ENCODE peak calls at places on chromosomes 5 and 9, in nine cellular contexts. X is OCI-LY7, P is GM23338, F is neural progenitor cell, S is IMR-90, Y is A549, M is PC-3, G is mesendoderm, R is GM12878. U is an unnamed sample.
A peak's percentile ranks its signal among the peaks of the same experiment; 100 is the strongest.

GRCh38 chr5:82106207-82106606 is 134.4 kb downstream of the ATG10 start:
- DNase-seq in G (peak; percentile 13), S (peak; percentile 32), P (peak; percentile 18), Y (no peak), M (no peak), F (no peak), X (no peak), R (no peak), U (peak; percentile 62)

GRCh38 chr5:35634326-35634725 is 16.7 kb downstream of the SPEF2 start:
- DNase-seq in S (no peak), P (no peak), F (no peak), G (no peak), M (no peak), X (no peak), Y (no peak), R (no peak), U (no peak)

GRCh38 chr5:174371600-174372094 is 326.1 kb downstream of the NSG2 start:
- DNase-seq in R (no peak), S (no peak), P (no peak), F (no peak), M (peak; percentile 90), X (no peak), Y (peak; percentile 28), G (no peak), U (no peak)

GRCh38 chr5:66931651-66932050 is 264.9 kb downstream of the CD180 start:
- DNase-seq in P (no peak), S (no peak), R (no peak), M (no peak), X (no peak), G (no peak), Y (no peak), F (no peak), U (no peak)

GRCh38 chr9:89986190-89986589 is 381.4 kb downstream of the GADD45G start:
- DNase-seq in P (no peak), G (no peak), X (no peak), Y (no peak), S (no peak), R (no peak), F (no peak), M (no peak), U (no peak)

GRCh38 chr9:2298217-2298616 is 283.1 kb downstream of the SMARCA2 start:
- DNase-seq in S (no peak), R (no peak), M (no peak), X (no peak), F (no peak), G (no peak), Y (no peak), P (no peak), U (no peak)

GRCh38 chr5:1312206-1312605 is 17.3 kb upstream of the TERT start:
- DNase-seq in Y (no peak), R (no peak), M (no peak), S (no peak), P (no peak), X (peak; percentile 46), G (no peak), F (no peak), U (no peak)

GRCh38 chr5:963310-963672 is 45.3 kb upstream of the NKD2 start:
- DNase-seq in P (no peak), G (no peak), Y (no peak), R (no peak), F (no peak), M (no peak), X (no peak), S (no peak), U (no peak)

GRCh38 chr9:36204906-36205547 is 14.3 kb downstream of the CLTA start:
- DNase-seq in G (peak; percentile 76), S (no peak), Y (peak; percentile 59), M (no peak), R (no peak), X (no peak), F (peak; percentile 35), P (peak; percentile 57), U (no peak)

GRCh38 chr5:76133967-76134366 is 50.8 kb downstream of the SV2C start:
- DNase-seq in S (no peak), F (no peak), M (no peak), X (no peak), R (no peak), G (no peak), P (no peak), Y (no peak), U (no peak)

GRCh38 chr5:151079838-151080619 is 805 bp downstream of the TNIP1 start:
- DNase-seq in P (no peak), X (no peak), G (no peak), S (peak; percentile 82), F (no peak), R (no peak), Y (peak; percentile 58), M (peak; percentile 77), U (peak; percentile 88)

GRCh38 chr5:12177225-12177624 is 273.0 kb upstream of the CTNND2 start:
- DNase-seq in R (no peak), P (no peak), S (no peak), Y (no peak), M (peak; percentile 17), F (no peak), X (no peak), G (no peak), U (no peak)

GRCh38 chr9:30075451-30076199 is 2308.8 kb upstream of the ACO1 start:
- DNase-seq in M (peak; percentile 80), S (no peak), P (no peak), G (peak; percentile 60), R (peak; percentile 89), X (no peak), F (no peak), Y (peak; percentile 21), U (peak; percentile 83)

GRCh38 chr5:56078675-56079500 is 84.1 kb upstream of the IL6ST start:
- DNase-seq in F (no peak), X (no peak), S (peak; percentile 41), M (no peak), G (no peak), P (no peak), Y (no peak), R (no peak), U (no peak)

GRCh38 chr9:71719088-71719487 is 49.2 kb downstream of the CEMIP2 start:
- DNase-seq in S (no peak), G (no peak), F (no peak), P (no peak), Y (no peak), X (no peak), R (no peak), M (no peak), U (no peak)

GRCh38 chr5:38845555-38846378 is at the start of gene OSMR:
- DNase-seq in P (peak; percentile 73), M (peak; percentile 98), X (no peak), F (peak; percentile 72), S (peak; percentile 98), G (peak; percentile 71), Y (peak; percentile 96), R (no peak), U (peak; percentile 98)

GRCh38 chr5:72096602-72097205 is 10.6 kb upstream of the MAP1B start:
- DNase-seq in P (no peak), M (no peak), S (no peak), X (no peak), Y (no peak), G (no peak), F (no peak), R (no peak), U (peak; percentile 25)
- H3K4me2 ChIP-seq in P (no peak overlapping the region), M (no peak overlapping the region), S (no peak overlapping the region), X (no peak overlapping the region), Y (no peak overlapping the region), G (no peak overlapping the region), F (no peak overlapping the region), R (no peak overlapping the region), U (no peak overlapping the region)

GRCh38 chr5:10863763-10864383 is 102.8 kb upstream of the DAP start:
- DNase-seq in Y (peak; percentile 56), G (peak; percentile 80), M (peak; percentile 88), P (peak; percentile 84), X (peak; percentile 59), R (peak; percentile 8), S (peak; percentile 36), F (peak; percentile 65), U (peak; percentile 17)

GRCh38 chr5:10867408-10868303 is 106.6 kb upstream of the DAP start:
- DNase-seq in M (no peak), P (no peak), X (no peak), G (no peak), Y (no peak), S (no peak), F (no peak), R (no peak), U (no peak)

DNA sequence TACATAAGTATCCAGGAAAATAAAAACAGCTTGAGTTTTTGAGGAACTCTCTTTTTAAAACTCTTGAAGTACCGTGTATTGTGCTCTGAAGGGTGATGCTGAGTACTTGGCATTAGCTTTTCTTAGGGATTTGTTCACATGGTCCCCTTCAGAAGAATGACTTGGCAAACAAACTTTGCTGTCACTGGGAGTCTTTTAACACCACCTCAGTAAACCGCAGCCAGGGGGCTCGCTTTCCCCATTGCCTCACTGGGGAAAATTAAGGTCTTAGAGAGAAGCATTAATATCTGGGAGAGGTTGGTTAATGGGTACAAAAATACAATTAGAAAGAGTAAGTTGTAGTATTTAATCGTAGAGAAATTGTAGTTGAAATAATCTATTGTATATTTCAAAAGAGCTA is 105.9 kb upstream of the DAP start:
- DNase-seq in G (peak; percentile 63), Y (no peak), F (peak; percentile 33), X (no peak), S (peak; percentile 18), R (no peak), P (peak; percentile 65), M (peak; percentile 45), U (no peak)
- H3K4me1 ChIP-seq in G (no peaks in the 10 kb centered on the region), Y (no peaks in the 10 kb centered on the region), F (no peaks in the 10 kb centered on the region), X (no peaks in the 10 kb centered on the region), S (no peaks in the 10 kb centered on the region), R (no peaks in the 10 kb centered on the region), P (no peaks in the 10 kb centered on the region), M (no peaks in the 10 kb centered on the region), U (no peaks in the 10 kb centered on the region)

GRCh38 chr5:14453486-14453885 is 128.1 kb upstream of the OTULINL start:
- DNase-seq in M (no peak), R (no peak), S (no peak), P (no peak), Y (no peak), X (no peak), F (no peak), G (no peak), U (no peak)
- H3K4me2 ChIP-seq in M (no peak overlapping the region), R (no peak overlapping the region), S (no peak overlapping the region), P (no peak overlapping the region), Y (no peak overlapping the region), X (no peak overlapping the region), F (no peak overlapping the region), G (no peak overlapping the region), U (no peak overlapping the region)

GRCh38 chr5:158878227-158878626 is 221.5 kb downstream of the EBF1 start:
- DNase-seq in F (no peak), R (no peak), P (no peak), G (no peak), M (no peak), S (no peak), Y (no peak), X (peak; percentile 30), U (no peak)

GRCh38 chr5:158877124-158877581 is 222.6 kb downstream of the EBF1 start:
- DNase-seq in S (no peak), F (no peak), G (no peak), M (no peak), Y (peak; percentile 16), R (no peak), X (peak; percentile 64), P (no peak), U (no peak)

GRCh38 chr5:158876263-158876942 is 223.3 kb downstream of the EBF1 start:
- DNase-seq in G (no peak), X (peak; percentile 81), Y (no peak), M (no peak), P (no peak), S (no peak), R (no peak), F (no peak), U (no peak)

GRCh38 chr5:158879993-158880392 is 219.7 kb downstream of the EBF1 start:
- DNase-seq in M (no peak), F (no peak), S (no peak), X (no peak), G (no peak), R (no peak), Y (no peak), P (no peak), U (no peak)

GRCh38 chr5:158877706-158878105 is 222.0 kb downstream of the EBF1 start:
- DNase-seq in G (no peak), S (no peak), R (no peak), X (no peak), P (no peak), Y (no peak), M (no peak), F (no peak), U (no peak)
- H3K4me1 ChIP-seq in G (no peaks in the 10 kb centered on the region), S (no peaks in the 10 kb centered on the region), R (peaks cover 71% of the 10 kb centered on the region), X (peaks cover 98% of the 10 kb centered on the region), P (peaks cover 28% of the 10 kb centered on the region), Y (peaks cover 16% of the 10 kb centered on the region), M (peaks cover 15% of the 10 kb centered on the region), F (peaks cover 12% of the 10 kb centered on the region), U (no peaks in the 10 kb centered on the region)

U was measured in mammary epithelial cell.